ENCODE peak calls at places on chromosomes 4 and X, in eight cellular contexts. W is T-cell; M is iris pigment epithelial cell; X is CD8-positive, alpha-beta memory T cell; O is osteocyte; U is tibial artery; C is coronary artery; V is activated gamma-delta T cell treated with Interleukin-2 at 50 U/mL for 16 hours. E is an unnamed sample.

GRCh38 chrX:21883258-21883657 is 27.5 kb downstream of the YY2 start:
- DNase-seq in W (no peak), M (peak; percentile 39), X (no peak), O (no peak), U (peak; percentile 39), C (no peak), V (no peak), E (no peak)

GRCh38 chrX:136712631-136713030 is 64.7 kb downstream of the CD40LG start:
- DNase-seq in W (no peak), M (no peak), X (no peak), O (no peak), U (no peak), C (no peak), V (no peak), E (no peak)

GRCh38 chrX:9320940-9321339 is 143.9 kb upstream of the TBL1X start:
- DNase-seq in W (no peak), M (peak; percentile 17), X (no peak), O (no peak), U (no peak), C (no peak), V (no peak), E (no peak)

GRCh38 chr4:150543042-150543441 is 38.9 kb upstream of the MAB21L2 start:
- DNase-seq in W (no peak), M (no peak), X (no peak), O (no peak), U (no peak), C (no peak), V (no peak), E (no peak)

GRCh38 chr4:89400408-89401035 is 92.9 kb upstream of the GPRIN3 start:
- DNase-seq in W (no peak), M (no peak), X (no peak), O (no peak), U (no peak), C (no peak), V (no peak), E (no peak)

GRCh38 chr4:25051534-25051933 is 20.8 kb upstream of the LGI2 start:
- DNase-seq in W (no peak), M (peak; percentile 16), X (no peak), O (no peak), U (no peak), C (no peak), V (no peak), E (no peak)

GRCh38 chr4:188432328-188432727 is 293.1 kb downstream of the TRIML1 start:
- DNase-seq in W (no peak), M (peak; percentile 20), X (no peak), O (no peak), U (no peak), C (no peak), V (no peak), E (no peak)

GRCh38 chr4:666436-666810 is 7.7 kb downstream of the ATP5ME start:
- DNase-seq in W (no peak), M (no peak), X (peak; percentile 49), O (no peak), U (no peak), C (no peak), V (no peak), E (no peak)

GRCh38 chr4:169033660-169034059 is 23.6 kb upstream of the CBR4 start:
- DNase-seq in W (no peak), M (peak; percentile 10), X (no peak), O (no peak), U (no peak), C (no peak), V (no peak), E (no peak)

GRCh38 chrX:64782923-64783322 is 193.3 kb downstream of the ZC4H2 start:
- DNase-seq in W (no peak), M (no peak), X (no peak), O (no peak), U (no peak), C (no peak), V (no peak), E (no peak)

GRCh38 chrX:11908371-11908770 is 150.3 kb downstream of the MSL3 start:
- DNase-seq in W (no peak), M (peak; percentile 27), X (no peak), O (no peak), U (no peak), C (no peak), V (no peak), E (no peak)

GRCh38 chrX:113804293-113804692 is 779.6 kb upstream of the HTR2C start:
- DNase-seq in W (no peak), M (no peak), X (no peak), O (no peak), U (no peak), C (no peak), V (no peak), E (no peak)

GRCh38 chr4:1569461-1570151 is 114.5 kb downstream of the FAM53A start:
- DNase-seq in W (no peak), M (no peak), X (no peak), O (no peak), U (no peak), C (no peak), V (no peak), E (no peak)

GRCh38 chrX:41382699-41383645 is 49.0 kb downstream of the DDX3X start:
- DNase-seq in W (no peak), M (peak; percentile 61), X (no peak), O (no peak), U (no peak), C (no peak), V (peak; percentile 15), E (no peak)